ENCODE peak calls at places on chromosomes 3 and 15, in five cellular contexts. E is A549, O is HepG2, U is GM23338, F is GM12878. K is an unnamed sample.

GRCh38 chr15:94029495-94029894 is 201.9 kb upstream of the MCTP2 start:
- DNase-seq in E (no peak), O (no peak), U (no peak), F (no peak), K (no peak)

GRCh38 chr15:35929740-35930444 is 383.9 kb upstream of the DPH6 start:
- DNase-seq in E (no peak), O (no peak), U (no peak), F (peak), K (no peak)

GRCh38 chr3:160661660-160662059 is 15.3 kb upstream of the ARL14 start:
- DNase-seq in E (no peak), O (no peak), U (no peak), F (no peak), K (no peak)

GRCh38 chr15:73139416-73140082 is 87.3 kb downstream of the NEO1 start:
- DNase-seq in E (no peak), O (no peak), U (no peak), F (no peak), K (no peak)

GRCh38 chr3:47512416-47513124 is 942 bp downstream of the ELP6 start:
- DNase-seq in E (no peak), O (no peak), U (peak), F (no peak), K (peak)

GRCh38 chr3:112466041-112466440 is 33.2 kb downstream of the BTLA start:
- DNase-seq in E (no peak), O (no peak), U (peak), F (no peak), K (no peak)

GRCh38 chr3:7504886-7505775 is 644.2 kb downstream of the GRM7 start:
- DNase-seq in E (peak), O (peak), U (peak), F (no peak), K (no peak)

GRCh38 chr3:162468791-162469190 is 972.2 kb downstream of the OTOL1 start:
- DNase-seq in E (no peak), O (no peak), U (no peak), F (no peak), K (no peak)

GRCh38 chr3:25381083-25381482 is 47.0 kb upstream of the RARB start:
- DNase-seq in E (no peak), O (no peak), U (no peak), F (no peak), K (no peak)

GRCh38 chr3:75220932-75221331 is 443.2 kb upstream of the FRG2C start:
- DNase-seq in E (no peak), O (no peak), U (peak), F (no peak), K (no peak)

GRCh38 chr3:72337480-72337855 is 510.8 kb downstream of the SHQ1 start:
- DNase-seq in E (no peak), O (no peak), U (no peak), F (no peak), K (no peak)

GRCh38 chr15:52789601-52790165 is 453 bp downstream of the ONECUT1 start:
- DNase-seq in E (no peak), O (no peak), U (peak), F (no peak), K (no peak)

GRCh38 chr3:127137113-127137512 is 55.8 kb upstream of the PRR23E start:
- DNase-seq in E (no peak), O (no peak), U (no peak), F (no peak), K (no peak)

GRCh38 chr15:58260911-58261267 is 122.7 kb downstream of the AQP9 start:
- DNase-seq in E (no peak), O (no peak), U (no peak), F (no peak), K (no peak)

GRCh38 chr3:123385072-123385471 is 63.8 kb downstream of the ADCY5 start:
- DNase-seq in E (no peak), O (no peak), U (no peak), F (no peak), K (no peak)

GRCh38 chr3:67094769-67095168 is 96.7 kb downstream of the KBTBD8 start:
- DNase-seq in E (no peak), O (no peak), U (no peak), F (no peak), K (no peak)

GRCh38 chr3:197369545-197369944 is 71.1 kb upstream of the DLG1 start:
- DNase-seq in E (no peak), O (no peak), U (no peak), F (no peak), K (no peak)

GRCh38 chr3:27715863-27716262 is 6.3 kb downstream of the EOMES start:
- DNase-seq in E (no peak), O (no peak), U (no peak), F (no peak), K (no peak)

GRCh38 chr3:40827942-40828688 is 303.4 kb downstream of the ZNF621 start:
- DNase-seq in E (no peak), O (no peak), U (no peak), F (no peak), K (no peak)

GRCh38 chr3:53254810-53255359 is 937 bp downstream of the TKT start:
- DNase-seq in E (no peak), O (no peak), U (peak), F (peak), K (peak)

GRCh38 chr3:156865732-156866131 is 39.6 kb downstream of the LEKR1 start:
- DNase-seq in E (no peak), O (no peak), U (no peak), F (no peak), K (no peak)

GRCh38 chr3:112293368-112294321 is at the start of gene SLC9C1:
- DNase-seq in E (peak), O (peak), U (peak), F (peak), K (peak)

GRCh38 chr3:73546961-73547360 is 77.8 kb downstream of the PDZRN3 start:
- DNase-seq in E (no peak), O (no peak), U (no peak), F (no peak), K (no peak)

GRCh38 chr3:186255703-186256331 is 106.2 kb downstream of the DGKG start:
- DNase-seq in E (no peak), O (no peak), U (peak), F (no peak), K (peak)

GRCh38 chr3:100210777-100211145 is 50.0 kb upstream of the TBC1D23 start:
- DNase-seq in E (no peak), O (no peak), U (peak), F (no peak), K (no peak)

GRCh38 chr15:99706557-99707303 is 26.5 kb downstream of the LYSMD4 start:
- DNase-seq in E (no peak), O (no peak), U (no peak), F (no peak), K (no peak)

GRCh38 chr3:113018461-113019181 is 27.8 kb downstream of the GTPBP8 start:
- DNase-seq in E (no peak), O (no peak), U (no peak), F (no peak), K (no peak)

GRCh38 chr3:167110906-167111305 is 269.2 kb downstream of the ZBBX start:
- DNase-seq in E (no peak), O (no peak), U (peak), F (no peak), K (no peak)

GRCh38 chr3:190012314-190012782 is 108.3 kb downstream of the P3H2 start:
- DNase-seq in E (no peak), O (peak), U (peak), F (no peak), K (no peak)

GRCh38 chr3:53350652-53351051 is 3.3 kb upstream of the DCP1A start:
- DNase-seq in E (peak), O (peak), U (peak), F (no peak), K (peak)

GRCh38 chr3:57917611-57918010 is 90.6 kb upstream of the FLNB start:
- DNase-seq in E (no peak), O (no peak), U (no peak), F (no peak), K (no peak)

GRCh38 chr15:80669599-80670273 is 25.4 kb upstream of the ABHD17C start:
- DNase-seq in E (no peak), O (no peak), U (no peak), F (no peak), K (no peak)

GRCh38 chr3:86958534-86958933 is 32.4 kb downstream of the VGLL3 start:
- DNase-seq in E (no peak), O (no peak), U (peak), F (no peak), K (no peak)

GRCh38 chr15:66440501-66440900 is 53.8 kb downstream of the MAP2K1 start:
- DNase-seq in E (no peak), O (no peak), U (no peak), F (no peak), K (no peak)
- TF ChIP-seq JUNB in E (no peak), O (no peak), U (no peak), F (no peak), K (no peak)

DNA sequence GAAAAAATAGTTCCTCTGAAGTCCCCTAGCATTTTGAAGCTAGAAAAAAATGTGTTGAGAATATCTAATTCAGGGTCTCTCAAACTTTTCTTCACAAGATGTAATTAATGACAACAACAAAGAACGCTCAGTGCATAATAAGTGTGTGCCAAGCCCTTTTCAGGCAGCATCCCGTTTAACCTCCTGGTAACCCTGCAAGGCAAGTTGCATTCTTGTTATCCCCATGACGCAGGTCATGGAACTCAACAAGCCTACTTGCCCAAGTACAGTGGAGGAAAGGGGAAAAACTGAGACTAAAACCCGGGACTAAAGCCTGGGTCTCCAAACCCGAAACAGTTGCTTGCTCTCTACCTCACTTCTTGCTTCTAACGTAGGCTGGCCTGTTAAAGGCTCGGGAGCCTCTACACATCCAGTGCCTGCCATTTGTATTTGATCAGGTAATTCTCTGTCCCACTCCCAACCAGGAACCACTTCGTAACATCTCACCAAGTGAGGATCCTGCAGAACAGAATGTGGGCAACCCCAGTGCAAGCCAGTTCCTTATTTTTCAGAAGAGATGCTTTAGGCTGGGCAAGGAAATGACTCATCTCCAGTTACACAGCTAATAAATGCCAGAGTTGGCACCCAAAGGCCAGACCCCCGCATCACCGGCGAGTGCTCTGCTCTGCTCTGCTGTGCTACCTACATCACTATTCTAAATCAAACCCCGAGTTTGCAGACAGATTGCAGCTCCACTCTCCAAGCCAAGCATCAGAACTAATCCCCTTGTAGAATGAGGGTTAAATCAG is 28.3 kb downstream of the LMCD1 start:
- DNase-seq in E (peak), O (no peak), U (no peak), F (no peak), K (no peak)
- TF ChIP-seq JUNB in E (no peak), O (no peak), U (no peak), F (no peak), K (no peak)

GRCh38 chr15:62606376-62607164 is 436.0 kb upstream of the TPM1 start:
- DNase-seq in E (peak), O (no peak), U (no peak), F (no peak), K (no peak)

GRCh38 chr15:62603757-62604156 is 438.7 kb upstream of the C2CD4B start:
- DNase-seq in E (no peak), O (no peak), U (no peak), F (no peak), K (no peak)

GRCh38 chr15:62607643-62608042 is 434.9 kb upstream of the TPM1 start:
- DNase-seq in E (no peak), O (no peak), U (no peak), F (no peak), K (no peak)

GRCh38 chr15:62608369-62608768 is 434.2 kb upstream of the TPM1 start:
- DNase-seq in E (no peak), O (no peak), U (no peak), F (no peak), K (no peak)

DNA sequence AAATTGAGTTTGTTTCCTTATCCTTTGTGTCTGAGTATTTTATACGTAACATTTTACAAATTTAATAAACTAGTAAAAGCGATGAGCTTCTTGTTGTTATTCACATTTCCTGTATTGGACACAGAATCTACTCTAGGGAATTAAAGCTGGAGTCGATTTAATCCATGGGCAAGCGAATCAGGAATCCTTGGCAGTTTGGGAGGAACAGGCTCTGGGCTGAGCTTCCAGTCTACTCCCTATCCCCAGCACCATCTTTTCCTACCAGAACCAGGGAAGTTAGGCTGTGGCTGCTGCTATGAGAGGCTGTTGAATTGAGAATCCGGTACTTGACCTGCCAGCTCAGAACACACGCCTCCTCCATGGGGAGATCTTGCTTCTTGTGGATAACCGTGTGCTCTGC is 437.3 kb upstream of the TPM1 start:
- DNase-seq in E (no peak), O (no peak), U (no peak), F (no peak), K (no peak)
- TF ChIP-seq JUNB in E (no peak), O (no peak), U (no peak), F (no peak), K (no peak)

GRCh38 chr15:82108489-82109078 is 62.8 kb upstream of the MEX3B start:
- DNase-seq in E (peak), O (peak), U (peak), F (no peak), K (peak)

GRCh38 chr15:82113116-82113715 is 67.4 kb upstream of the MEX3B start:
- DNase-seq in E (no peak), O (no peak), U (no peak), F (no peak), K (no peak)

GRCh38 chr15:82114660-82115059 is 68.8 kb upstream of the MEX3B start:
- DNase-seq in E (no peak), O (no peak), U (no peak), F (no peak), K (no peak)

GRCh38 chr15:82110144-82110543 is 64.3 kb upstream of the MEX3B start:
- DNase-seq in E (no peak), O (no peak), U (no peak), F (no peak), K (peak)

GRCh38 chr15:82111918-82112317 is 66.1 kb upstream of the MEX3B start:
- DNase-seq in E (no peak), O (no peak), U (no peak), F (no peak), K (no peak)
- TF ChIP-seq JUNB in E (no peak), O (no peak), U (no peak), F (no peak), K (no peak)

DNA sequence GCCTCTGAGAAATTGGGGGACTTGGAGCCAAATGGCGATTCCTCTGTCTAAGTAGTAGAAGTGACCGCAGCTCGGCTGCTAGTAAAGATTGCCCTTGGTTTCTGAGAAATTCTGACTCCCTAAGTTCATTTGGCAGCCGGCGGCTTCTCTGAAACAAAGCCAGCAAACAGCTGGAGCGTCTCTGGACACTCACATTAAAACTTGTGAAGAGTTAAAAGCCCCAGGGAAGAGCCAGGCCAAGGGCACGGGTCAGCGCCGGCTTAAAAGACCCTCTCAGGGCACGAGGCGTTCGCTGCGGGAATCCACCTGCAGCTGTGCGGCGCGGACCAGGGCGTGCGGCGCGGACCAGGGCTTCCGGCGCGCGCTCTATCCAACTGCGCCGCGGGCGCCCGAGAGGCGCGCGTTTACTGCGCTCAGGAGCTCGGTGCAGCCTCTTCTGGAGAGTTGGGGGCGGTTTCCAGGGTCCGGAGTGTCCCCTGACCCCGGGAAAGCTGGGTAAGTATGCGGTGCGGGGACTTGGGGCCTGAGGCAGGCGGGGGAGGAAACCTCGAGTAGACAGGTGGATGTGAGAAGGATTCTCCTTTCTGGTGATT is at the start of gene COL6A5:
- DNase-seq in E (no peak), O (no peak), U (peak), F (no peak), K (peak)
- TF ChIP-seq JUNB in E (no peak), O (no peak), U (no peak), F (no peak), K (no peak)

GRCh38 chr15:51097553-51098330 is 3.0 kb upstream of the TNFAIP8L3 start:
- DNase-seq in E (no peak), O (peak), U (no peak), F (no peak), K (peak)
- TF ChIP-seq JUNB in E (no peak), O (no peak), U (no peak), F (no peak), K (no peak)

GRCh38 chr3:146903927-146904326 is 298.8 kb upstream of the PLSCR5 start:
- DNase-seq in E (no peak), O (no peak), U (no peak), F (no peak), K (no peak)
- TF ChIP-seq JUNB in E (no peak), O (no peak), U (no peak), F (no peak), K (no peak)

K was measured in K562.